ENCODE peak calls at places on chromosomes 5 and 9, in nine cellular contexts. F is SJCRH30, N is heart left ventricle, E is foreskin fibroblast, S is tibial artery, Z is HCT116, V is prostate gland, U is fibroblast of lung, I is lower leg skin. G is an unnamed sample.

GRCh38 chr5:160230686-160231527 is 1.6 kb downstream of the FABP6 start:
- DNase-seq in S (no peak), N (no peak), E (peak), U (peak), Z (no peak), I (no peak), V (peak), F (no peak), G (no peak)

GRCh38 chr5:137486707-137487106 is 12.4 kb downstream of the SPOCK1 start:
- DNase-seq in F (no peak), Z (no peak), E (peak), U (no peak), S (peak), N (no peak), V (no peak), I (no peak), G (no peak)

GRCh38 chr5:126016256-126016655 is 407.0 kb upstream of the GRAMD2B start:
- DNase-seq in E (no peak), I (peak), F (no peak), V (no peak), S (no peak), Z (no peak), U (peak), N (peak), G (no peak)

GRCh38 chr5:76522103-76522942 is 100.9 kb downstream of the F2RL2 start:
- DNase-seq in I (no peak), E (no peak), S (no peak), F (no peak), Z (no peak), N (no peak), V (no peak), U (no peak), G (no peak)

GRCh38 chr5:43396762-43397304 is 15.4 kb downstream of the CCL28 start:
- DNase-seq in E (no peak), Z (no peak), F (no peak), V (peak), S (peak), I (peak), U (peak), N (peak), G (no peak)

GRCh38 chr5:80069918-80070318 is 34.8 kb downstream of the THBS4 start:
- DNase-seq in E (no peak), U (no peak), N (no peak), V (no peak), Z (no peak), F (no peak), I (no peak), S (no peak), G (no peak)

GRCh38 chr9:131720330-131720729 is 19.5 kb downstream of the RAPGEF1 start:
- DNase-seq in V (no peak), F (no peak), N (no peak), Z (no peak), S (no peak), I (no peak), U (no peak), E (no peak), G (no peak)

GRCh38 chr9:109801484-109801883 is 21.5 kb downstream of the PALM2AKAP2 start:
- DNase-seq in I (no peak), N (peak), S (no peak), E (no peak), F (no peak), Z (no peak), U (no peak), V (no peak), G (no peak)

GRCh38 chr5:146001544-146002185 is 65.3 kb downstream of the SH3RF2 start:
- DNase-seq in Z (no peak), V (no peak), S (no peak), F (no peak), U (no peak), I (no peak), E (no peak), N (no peak), G (no peak)

GRCh38 chr5:90519081-90519480 is 10.3 kb downstream of the LYSMD3 start:
- DNase-seq in Z (no peak), N (no peak), E (no peak), F (no peak), S (no peak), I (no peak), V (no peak), U (no peak), G (no peak)

GRCh38 chr9:81588148-81588874 is 101.0 kb downstream of the TLE1 start:
- DNase-seq in V (peak), F (no peak), E (peak), Z (no peak), U (peak), S (peak), N (no peak), I (no peak), G (peak)

GRCh38 chr9:107614765-107615164 is 125.2 kb upstream of the KLF4 start:
- DNase-seq in N (no peak), F (no peak), S (no peak), U (no peak), I (no peak), V (peak), E (no peak), Z (no peak), G (no peak)

GRCh38 chr5:54738118-54738972 is 220.8 kb downstream of the SNX18 start:
- DNase-seq in V (no peak), F (peak), N (peak), E (peak), Z (no peak), I (peak), S (peak), U (peak), G (no peak)

GRCh38 chr5:141618030-141618803 is 583 bp downstream of the DIAPH1 start:
- DNase-seq in S (peak), U (no peak), E (no peak), N (peak), V (peak), Z (peak), I (peak), F (peak), G (no peak)

GRCh38 chr5:141615991-141616715 is 2.6 kb downstream of the DIAPH1 start:
- DNase-seq in E (no peak), V (no peak), F (no peak), I (peak), Z (no peak), S (no peak), U (no peak), N (no peak), G (no peak)

GRCh38 chr5:141618804-141619554 is at the start of gene DIAPH1:
- DNase-seq in I (peak), S (peak), E (peak), F (peak), N (peak), Z (peak), V (peak), U (peak), G (peak)

GRCh38 chr5:141617682-141618029 is 1.1 kb downstream of the DIAPH1 start:
- DNase-seq in N (no peak), F (no peak), S (no peak), U (no peak), Z (no peak), E (no peak), I (no peak), V (no peak), G (no peak)

GRCh38 chr5:141617128-141617527 is 1.7 kb downstream of the DIAPH1 start:
- DNase-seq in F (no peak), U (no peak), S (no peak), Z (no peak), E (no peak), I (no peak), N (no peak), V (no peak), G (no peak)
- H3K4me3 ChIP-seq in F (peak), U (peak), S (peak), Z (peak), E (peak), I (peak), N (peak), V (peak), G (no peak)

GRCh38 chr5:51378778-51379652 is 4.2 kb upstream of the ISL1 start:
- DNase-seq in N (no peak), E (no peak), V (no peak), I (no peak), F (peak), Z (no peak), U (no peak), S (no peak), G (no peak)

GRCh38 chr5:51377151-51378060 is 5.8 kb upstream of the ISL1 start:
- DNase-seq in I (no peak), N (no peak), V (no peak), U (no peak), F (no peak), E (no peak), Z (no peak), S (no peak), G (no peak)

GRCh38 chr5:51378061-51378409 is 5.2 kb upstream of the ISL1 start:
- DNase-seq in N (no peak), U (no peak), F (no peak), V (no peak), S (no peak), E (no peak), I (no peak), Z (no peak), G (no peak)

GRCh38 chr5:51376504-51376903 is 6.7 kb upstream of the ISL1 start:
- DNase-seq in E (no peak), U (no peak), V (no peak), I (no peak), Z (no peak), N (no peak), S (no peak), F (no peak), G (no peak)

GRCh38 chr5:51378415-51378777 is 4.9 kb upstream of the ISL1 start:
- DNase-seq in E (no peak), I (no peak), N (no peak), U (no peak), S (no peak), V (no peak), Z (no peak), F (peak), G (no peak)
- H3K4me3 ChIP-seq in E (peak), I (no peak), N (no peak), U (no peak), S (peak), V (peak), Z (no peak), F (peak), G (no peak)

GRCh38 chr5:135086326-135086725 is 52.3 kb upstream of the PITX1 start:
- DNase-seq in U (no peak), E (no peak), N (no peak), S (peak), Z (no peak), F (no peak), V (no peak), I (peak), G (no peak)

GRCh38 chr5:135087950-135088349 is 53.9 kb upstream of the PITX1 start:
- DNase-seq in I (peak), F (no peak), Z (no peak), E (no peak), U (no peak), V (no peak), S (peak), N (no peak), G (no peak)

GRCh38 chr5:135091286-135091685 is 57.3 kb upstream of the PITX1 start:
- DNase-seq in S (no peak), E (no peak), U (no peak), V (no peak), Z (no peak), N (no peak), F (no peak), I (peak), G (no peak)

GRCh38 chr5:135092476-135092875 is 58.4 kb upstream of the PITX1 start:
- DNase-seq in N (no peak), V (no peak), S (peak), E (no peak), U (no peak), Z (no peak), I (peak), F (no peak), G (no peak)

GRCh38 chr5:135089912-135090311 is 55.9 kb upstream of the PITX1 start:
- DNase-seq in V (no peak), S (peak), N (no peak), I (peak), Z (no peak), E (no peak), U (no peak), F (no peak), G (no peak)
- H3K4me3 ChIP-seq in V (no peak), S (no peak), N (no peak), I (no peak), Z (no peak), E (no peak), U (no peak), F (no peak), G (no peak)

GRCh38 chr5:141874262-141874964 is 3.8 kb downstream of the PCDH1 start:
- DNase-seq in V (no peak), U (no peak), Z (no peak), F (no peak), E (no peak), N (no peak), S (peak), I (peak), G (no peak)
- H3K4me3 ChIP-seq in V (no peak), U (no peak), Z (no peak), F (no peak), E (no peak), N (peak), S (peak), I (no peak), G (no peak)

GRCh38 chr5:141557681-141558136 is 61.1 kb downstream of the DIAPH1 start:
- DNase-seq in U (peak), S (peak), E (peak), V (peak), N (peak), F (peak), Z (peak), I (peak), G (peak)
- H3K4me3 ChIP-seq in U (no peak), S (peak), E (peak), V (no peak), N (peak), F (peak), Z (peak), I (no peak), G (peak)

GRCh38 chr5:141508808-141509611 is 20.1 kb downstream of the PCDHGC5 start:
- DNase-seq in U (peak), N (peak), V (no peak), I (peak), F (peak), S (peak), Z (no peak), E (peak), G (peak)
- H3K4me3 ChIP-seq in U (peak), N (peak), V (no peak), I (no peak), F (peak), S (peak), Z (no peak), E (peak), G (peak)

GRCh38 chr9:77826621-77827020 is 178.5 kb upstream of the GNA14 start:
- DNase-seq in Z (no peak), E (no peak), I (no peak), V (no peak), U (peak), F (no peak), N (no peak), S (no peak), G (no peak)

GRCh38 chr9:77830618-77831285 is 182.6 kb upstream of the GNA14 start:
- DNase-seq in S (no peak), N (no peak), U (peak), I (no peak), F (no peak), E (no peak), V (no peak), Z (no peak), G (no peak)

GRCh38 chr9:77827104-77827784 is 179.1 kb upstream of the GNA14 start:
- DNase-seq in N (no peak), Z (no peak), V (no peak), U (no peak), F (no peak), I (no peak), S (no peak), E (no peak), G (no peak)

GRCh38 chr9:77832647-77833046 is 184.5 kb upstream of the GNA14 start:
- DNase-seq in I (no peak), F (no peak), U (no peak), E (no peak), Z (no peak), S (no peak), V (no peak), N (no peak), G (no peak)

GRCh38 chr9:77829440-77829839 is 181.3 kb upstream of the GNA14 start:
- DNase-seq in I (no peak), S (no peak), V (no peak), U (no peak), E (no peak), Z (no peak), N (no peak), F (no peak), G (no peak)
- H3K4me3 ChIP-seq in I (no peak), S (no peak), V (no peak), U (no peak), E (no peak), Z (no peak), N (no peak), F (no peak), G (no peak)

GRCh38 chr5:1781726-1782384 is 17.8 kb downstream of the MRPL36 start:
- DNase-seq in U (no peak), N (no peak), E (no peak), V (no peak), F (no peak), Z (no peak), S (peak), I (no peak), G (no peak)
- H3K4me3 ChIP-seq in U (no peak), N (no peak), E (no peak), V (no peak), F (no peak), Z (no peak), S (no peak), I (no peak), G (no peak)

GRCh38 chr5:110612778-110613396 is 113.6 kb downstream of the TMEM232 start:
- DNase-seq in S (no peak), E (no peak), F (no peak), N (no peak), U (no peak), V (no peak), Z (no peak), I (no peak), G (no peak)
- H3K4me3 ChIP-seq in S (no peak), E (no peak), F (no peak), N (no peak), U (no peak), V (no peak), Z (no peak), I (no peak), G (no peak)

GRCh38 chr5:52065182-52065581 is 681.9 kb downstream of the ISL1 start:
- DNase-seq in V (no peak), I (no peak), S (no peak), Z (no peak), N (no peak), F (no peak), E (no peak), U (no peak), G (no peak)

GRCh38 chr5:52073993-52074689 is 690.9 kb downstream of the ISL1 start:
- DNase-seq in Z (no peak), F (no peak), E (no peak), N (no peak), S (no peak), V (no peak), I (no peak), U (no peak), G (no peak)

DNA sequence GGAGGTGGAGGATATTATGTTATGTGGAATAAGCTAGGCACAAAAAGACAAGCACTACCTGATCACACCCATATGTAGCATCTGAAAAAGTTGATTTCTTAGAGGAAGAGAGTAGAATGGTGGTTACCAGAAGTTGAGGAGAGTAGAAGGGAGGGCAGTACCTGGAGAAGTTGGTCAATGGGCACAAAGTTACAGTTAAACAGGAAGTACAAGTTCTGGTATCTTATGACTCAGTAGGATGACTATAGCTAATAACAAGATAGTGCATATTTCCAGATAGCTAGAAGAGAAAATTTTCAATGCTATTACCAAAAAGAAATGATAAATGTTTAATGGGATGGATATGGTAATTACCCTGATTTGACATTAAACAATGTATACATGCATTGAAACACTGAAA is 686.7 kb downstream of the ISL1 start:
- DNase-seq in F (no peak), N (no peak), S (no peak), V (no peak), U (no peak), I (no peak), E (no peak), Z (no peak), G (no peak)
- H3K4me3 ChIP-seq in F (no peak), N (no peak), S (no peak), V (no peak), U (no peak), I (no peak), E (no peak), Z (no peak), G (no peak)

G was measured in skeletal muscle cell.